ENCODE peak calls at places on chromosomes 6 and 20, in seven cellular contexts. One of them, this sample, is unnamed.

GRCh38 chr6:63573140-63573898 is 1.0 kb downstream of the LOC128125822 start:
- DNase-seq in HFF-Myc: peak
- DNase-seq in CD8-positive, alpha-beta memory T cell: peak
- DNase-seq in SK-MEL-5: peak
- DNase-seq in nephron progenitor cell: peak
- DNase-seq in GM04504: peak
- DNase-seq in NAMALWA: peak
- DNase-seq in this sample: peak

GRCh38 chr6:4961322-4962168 is 42.3 kb downstream of the RPP40 start:
- DNase-seq in GM04504: no peak
- DNase-seq in SK-MEL-5: no peak
- DNase-seq in HFF-Myc: no peak
- DNase-seq in nephron progenitor cell: no peak
- DNase-seq in CD8-positive, alpha-beta memory T cell: no peak
- DNase-seq in NAMALWA: no peak
- DNase-seq in this sample: no peak

GRCh38 chr6:53573299-53573698 is 28.4 kb upstream of the GCLC start:
- DNase-seq in HFF-Myc: no peak
- DNase-seq in SK-MEL-5: no peak
- DNase-seq in CD8-positive, alpha-beta memory T cell: no peak
- DNase-seq in NAMALWA: no peak
- DNase-seq in nephron progenitor cell: peak
- DNase-seq in GM04504: no peak
- DNase-seq in this sample: no peak

GRCh38 chr20:51447765-51448148 is 94.8 kb downstream of the NFATC2 start:
- DNase-seq in GM04504: no peak
- DNase-seq in SK-MEL-5: no peak
- DNase-seq in HFF-Myc: no peak
- DNase-seq in CD8-positive, alpha-beta memory T cell: no peak
- DNase-seq in NAMALWA: no peak
- DNase-seq in nephron progenitor cell: no peak
- DNase-seq in this sample: no peak

GRCh38 chr6:147099974-147100373 is 104.2 kb upstream of the STXBP5 start:
- DNase-seq in CD8-positive, alpha-beta memory T cell: no peak
- DNase-seq in SK-MEL-5: no peak
- DNase-seq in NAMALWA: no peak
- DNase-seq in HFF-Myc: no peak
- DNase-seq in GM04504: no peak
- DNase-seq in nephron progenitor cell: no peak
- DNase-seq in this sample: no peak

GRCh38 chr20:51446656-51447055 is 95.9 kb downstream of the NFATC2 start:
- DNase-seq in SK-MEL-5: no peak
- DNase-seq in HFF-Myc: peak
- DNase-seq in CD8-positive, alpha-beta memory T cell: no peak
- DNase-seq in GM04504: peak
- DNase-seq in NAMALWA: no peak
- DNase-seq in nephron progenitor cell: no peak
- DNase-seq in this sample: no peak

GRCh38 chr20:48722002-48722731 is 105.6 kb downstream of the PREX1 start:
- DNase-seq in SK-MEL-5: no peak
- DNase-seq in nephron progenitor cell: no peak
- DNase-seq in NAMALWA: peak
- DNase-seq in HFF-Myc: no peak
- DNase-seq in GM04504: peak
- DNase-seq in CD8-positive, alpha-beta memory T cell: no peak
- DNase-seq in this sample: no peak

GRCh38 chr6:47520282-47520681 is 42.7 kb downstream of the CD2AP start:
- DNase-seq in HFF-Myc: no peak
- DNase-seq in NAMALWA: no peak
- DNase-seq in SK-MEL-5: no peak
- DNase-seq in nephron progenitor cell: no peak
- DNase-seq in GM04504: no peak
- DNase-seq in CD8-positive, alpha-beta memory T cell: no peak
- DNase-seq in this sample: no peak

GRCh38 chr20:44948107-44948506 is 12.1 kb downstream of the TOMM34 start:
- DNase-seq in NAMALWA: no peak
- DNase-seq in SK-MEL-5: no peak
- DNase-seq in CD8-positive, alpha-beta memory T cell: no peak
- DNase-seq in HFF-Myc: no peak
- DNase-seq in GM04504: no peak
- DNase-seq in nephron progenitor cell: no peak
- DNase-seq in this sample: no peak

GRCh38 chr20:4606046-4606445 is 115.7 kb upstream of the PRND start:
- DNase-seq in NAMALWA: no peak
- DNase-seq in SK-MEL-5: no peak
- DNase-seq in GM04504: no peak
- DNase-seq in nephron progenitor cell: peak
- DNase-seq in CD8-positive, alpha-beta memory T cell: no peak
- DNase-seq in HFF-Myc: no peak
- DNase-seq in this sample: no peak

GRCh38 chr6:31070711-31071197 is 41.6 kb downstream of the C6orf15 start:
- DNase-seq in SK-MEL-5: peak
- DNase-seq in nephron progenitor cell: peak
- DNase-seq in HFF-Myc: no peak
- DNase-seq in NAMALWA: peak
- DNase-seq in GM04504: peak
- DNase-seq in CD8-positive, alpha-beta memory T cell: no peak
- DNase-seq in this sample: peak

GRCh38 chr20:1190847-1191246 is 6.1 kb upstream of the TMEM74B start:
- DNase-seq in SK-MEL-5: no peak
- DNase-seq in HFF-Myc: no peak
- DNase-seq in nephron progenitor cell: no peak
- DNase-seq in NAMALWA: no peak
- DNase-seq in CD8-positive, alpha-beta memory T cell: no peak
- DNase-seq in GM04504: no peak
- DNase-seq in this sample: no peak

GRCh38 chr6:120903836-120904235 is 430.4 kb downstream of the TBC1D32 start:
- DNase-seq in CD8-positive, alpha-beta memory T cell: no peak
- DNase-seq in SK-MEL-5: no peak
- DNase-seq in NAMALWA: no peak
- DNase-seq in HFF-Myc: no peak
- DNase-seq in nephron progenitor cell: no peak
- DNase-seq in GM04504: no peak
- DNase-seq in this sample: no peak

GRCh38 chr6:44254957-44255808 is 2.1 kb downstream of the SLC35B2 start:
- DNase-seq in GM04504: no peak
- DNase-seq in nephron progenitor cell: no peak
- DNase-seq in SK-MEL-5: peak
- DNase-seq in NAMALWA: peak
- DNase-seq in CD8-positive, alpha-beta memory T cell: no peak
- DNase-seq in HFF-Myc: no peak
- DNase-seq in this sample: no peak